ENCODE peak calls at places on chromosome 21, in nine cellular contexts. One of them, this sample, is unnamed.

GRCh38 chr21:45056505-45056904 is 17.9 kb upstream of the ADARB1 start:
- DNase-seq in aorta: no peak
- DNase-seq in stimulated activated CD4-positive, alpha-beta T cell treated with anti-CD3 and anti-CD28 coated beads, Interleukin-1b, Interleukin-23, amount 100 ng/mL, for 1 hour: no peak
- DNase-seq in EL: no peak
- DNase-seq in GM12891: no peak
- DNase-seq in Calu3: no peak
- DNase-seq in mucosa of gallbladder: no peak
- DNase-seq in omental fat pad: no peak
- DNase-seq in hepatic stellate cell: no peak
- DNase-seq in this sample: no peak

GRCh38 chr21:31115249-31115648 is 77.0 kb upstream of the KRTAP19-8 start:
- DNase-seq in stimulated activated CD4-positive, alpha-beta T cell treated with anti-CD3 and anti-CD28 coated beads, Interleukin-1b, Interleukin-23, amount 100 ng/mL, for 1 hour: no peak
- DNase-seq in GM12891: no peak
- DNase-seq in omental fat pad: no peak
- DNase-seq in hepatic stellate cell: no peak
- DNase-seq in mucosa of gallbladder: no peak
- DNase-seq in aorta: no peak
- DNase-seq in Calu3: no peak
- DNase-seq in EL: no peak
- DNase-seq in this sample: no peak

GRCh38 chr21:23131177-23131576 is 2133.0 kb downstream of the NCAM2 start:
- DNase-seq in hepatic stellate cell: no peak
- DNase-seq in omental fat pad: no peak
- DNase-seq in EL: no peak
- DNase-seq in GM12891: no peak
- DNase-seq in mucosa of gallbladder: no peak
- DNase-seq in aorta: no peak
- DNase-seq in Calu3: no peak
- DNase-seq in stimulated activated CD4-positive, alpha-beta T cell treated with anti-CD3 and anti-CD28 coated beads, Interleukin-1b, Interleukin-23, amount 100 ng/mL, for 1 hour: no peak
- DNase-seq in this sample: no peak

GRCh38 chr21:35024071-35024420 is 25.1 kb downstream of the RUNX1 start:
- DNase-seq in stimulated activated CD4-positive, alpha-beta T cell treated with anti-CD3 and anti-CD28 coated beads, Interleukin-1b, Interleukin-23, amount 100 ng/mL, for 1 hour: no peak
- DNase-seq in mucosa of gallbladder: no peak
- DNase-seq in hepatic stellate cell: no peak
- DNase-seq in omental fat pad: no peak
- DNase-seq in aorta: no peak
- DNase-seq in Calu3: no peak
- DNase-seq in GM12891: no peak
- DNase-seq in EL: no peak
- DNase-seq in this sample: no peak

GRCh38 chr21:27796106-27796505 is 829.2 kb upstream of the ADAMTS5 start:
- DNase-seq in mucosa of gallbladder: no peak
- DNase-seq in aorta: no peak
- DNase-seq in EL: no peak
- DNase-seq in omental fat pad: no peak
- DNase-seq in GM12891: no peak
- DNase-seq in stimulated activated CD4-positive, alpha-beta T cell treated with anti-CD3 and anti-CD28 coated beads, Interleukin-1b, Interleukin-23, amount 100 ng/mL, for 1 hour: no peak
- DNase-seq in hepatic stellate cell: no peak
- DNase-seq in Calu3: no peak
- DNase-seq in this sample: no peak

GRCh38 chr21:42463861-42464515 is 32.0 kb downstream of the RSPH1 start:
- DNase-seq in EL: peak; percentile 48
- DNase-seq in hepatic stellate cell: no peak
- DNase-seq in aorta: peak; percentile 63
- DNase-seq in GM12891: no peak
- DNase-seq in omental fat pad: no peak
- DNase-seq in mucosa of gallbladder: peak; percentile 55
- DNase-seq in stimulated activated CD4-positive, alpha-beta T cell treated with anti-CD3 and anti-CD28 coated beads, Interleukin-1b, Interleukin-23, amount 100 ng/mL, for 1 hour: peak; percentile 43
- DNase-seq in Calu3: peak; percentile 54
- DNase-seq in this sample: no peak

GRCh38 chr21:32329776-32330175 is 31.1 kb downstream of the MRAP start:
- DNase-seq in aorta: no peak
- DNase-seq in stimulated activated CD4-positive, alpha-beta T cell treated with anti-CD3 and anti-CD28 coated beads, Interleukin-1b, Interleukin-23, amount 100 ng/mL, for 1 hour: no peak
- DNase-seq in Calu3: no peak
- DNase-seq in hepatic stellate cell: peak; percentile 54
- DNase-seq in omental fat pad: no peak
- DNase-seq in EL: peak; percentile 57
- DNase-seq in GM12891: no peak
- DNase-seq in mucosa of gallbladder: no peak
- DNase-seq in this sample: no peak

GRCh38 chr21:18772404-18772803 is 368.8 kb upstream of the TMPRSS15 start:
- DNase-seq in mucosa of gallbladder: no peak
- DNase-seq in Calu3: no peak
- DNase-seq in GM12891: no peak
- DNase-seq in stimulated activated CD4-positive, alpha-beta T cell treated with anti-CD3 and anti-CD28 coated beads, Interleukin-1b, Interleukin-23, amount 100 ng/mL, for 1 hour: no peak
- DNase-seq in omental fat pad: no peak
- DNase-seq in hepatic stellate cell: no peak
- DNase-seq in EL: no peak
- DNase-seq in aorta: no peak
- DNase-seq in this sample: no peak

GRCh38 chr21:44920694-44921604 is at the start of gene ITGB2:
- DNase-seq in Calu3: no peak
- DNase-seq in GM12891: no peak
- DNase-seq in aorta: peak; percentile 81
- DNase-seq in omental fat pad: no peak
- DNase-seq in stimulated activated CD4-positive, alpha-beta T cell treated with anti-CD3 and anti-CD28 coated beads, Interleukin-1b, Interleukin-23, amount 100 ng/mL, for 1 hour: no peak
- DNase-seq in mucosa of gallbladder: no peak
- DNase-seq in hepatic stellate cell: no peak
- DNase-seq in EL: no peak
- DNase-seq in this sample: no peak

GRCh38 chr21:33478858-33479678 is 706 bp downstream of the TMEM50B start:
- DNase-seq in hepatic stellate cell: peak; percentile 53
- DNase-seq in EL: peak; percentile 42
- DNase-seq in GM12891: peak; percentile 52
- DNase-seq in stimulated activated CD4-positive, alpha-beta T cell treated with anti-CD3 and anti-CD28 coated beads, Interleukin-1b, Interleukin-23, amount 100 ng/mL, for 1 hour: peak; percentile 11
- DNase-seq in omental fat pad: no peak
- DNase-seq in mucosa of gallbladder: peak; percentile 26
- DNase-seq in Calu3: peak; percentile 23
- DNase-seq in aorta: peak; percentile 56
- DNase-seq in this sample: no peak

GRCh38 chr21:37797403-37797802 is 118.9 kb downstream of the KCNJ6 start:
- DNase-seq in omental fat pad: no peak
- DNase-seq in GM12891: no peak
- DNase-seq in aorta: no peak
- DNase-seq in hepatic stellate cell: no peak
- DNase-seq in EL: no peak
- DNase-seq in Calu3: no peak
- DNase-seq in stimulated activated CD4-positive, alpha-beta T cell treated with anti-CD3 and anti-CD28 coated beads, Interleukin-1b, Interleukin-23, amount 100 ng/mL, for 1 hour: no peak
- DNase-seq in mucosa of gallbladder: no peak
- DNase-seq in this sample: no peak

GRCh38 chr21:42229676-42230075 is 10.7 kb downstream of the ABCG1 start:
- DNase-seq in stimulated activated CD4-positive, alpha-beta T cell treated with anti-CD3 and anti-CD28 coated beads, Interleukin-1b, Interleukin-23, amount 100 ng/mL, for 1 hour: no peak
- DNase-seq in hepatic stellate cell: no peak
- DNase-seq in EL: no peak
- DNase-seq in Calu3: no peak
- DNase-seq in aorta: no peak
- DNase-seq in omental fat pad: no peak
- DNase-seq in GM12891: no peak
- DNase-seq in mucosa of gallbladder: no peak
- DNase-seq in this sample: no peak

GRCh38 chr21:44548922-44549321 is 2.4 kb downstream of the KRTAP10-2 start:
- DNase-seq in Calu3: no peak
- DNase-seq in mucosa of gallbladder: no peak
- DNase-seq in aorta: no peak
- DNase-seq in stimulated activated CD4-positive, alpha-beta T cell treated with anti-CD3 and anti-CD28 coated beads, Interleukin-1b, Interleukin-23, amount 100 ng/mL, for 1 hour: no peak
- DNase-seq in EL: no peak
- DNase-seq in omental fat pad: no peak
- DNase-seq in GM12891: no peak
- DNase-seq in hepatic stellate cell: no peak
- DNase-seq in this sample: no peak

GRCh38 chr21:14543983-14544382 is 2.1 kb downstream of the SAMSN1 start:
- DNase-seq in Calu3: no peak
- DNase-seq in omental fat pad: no peak
- DNase-seq in aorta: no peak
- DNase-seq in stimulated activated CD4-positive, alpha-beta T cell treated with anti-CD3 and anti-CD28 coated beads, Interleukin-1b, Interleukin-23, amount 100 ng/mL, for 1 hour: no peak
- DNase-seq in EL: no peak
- DNase-seq in GM12891: no peak
- DNase-seq in hepatic stellate cell: no peak
- DNase-seq in mucosa of gallbladder: no peak
- DNase-seq in this sample: no peak

GRCh38 chr21:28754127-28754611 is 238.5 kb downstream of the LTN1 start:
- DNase-seq in GM12891: no peak
- DNase-seq in stimulated activated CD4-positive, alpha-beta T cell treated with anti-CD3 and anti-CD28 coated beads, Interleukin-1b, Interleukin-23, amount 100 ng/mL, for 1 hour: no peak
- DNase-seq in hepatic stellate cell: peak; percentile 36
- DNase-seq in omental fat pad: no peak
- DNase-seq in Calu3: no peak
- DNase-seq in aorta: peak; percentile 65
- DNase-seq in EL: peak; percentile 92
- DNase-seq in mucosa of gallbladder: peak; percentile 44
- DNase-seq in this sample: no peak

GRCh38 chr21:34510148-34511142 is 1.6 kb downstream of the KCNE1 start:
- DNase-seq in aorta: peak; percentile 91
- DNase-seq in Calu3: peak; percentile 81
- DNase-seq in omental fat pad: no peak
- DNase-seq in mucosa of gallbladder: peak; percentile 67
- DNase-seq in stimulated activated CD4-positive, alpha-beta T cell treated with anti-CD3 and anti-CD28 coated beads, Interleukin-1b, Interleukin-23, amount 100 ng/mL, for 1 hour: peak; percentile 36
- DNase-seq in hepatic stellate cell: peak; percentile 78
- DNase-seq in EL: peak; percentile 70
- DNase-seq in GM12891: peak; percentile 68
- DNase-seq in this sample: no peak

GRCh38 chr21:41900401-41900800 is 21.3 kb upstream of the PRDM15 start:
- DNase-seq in mucosa of gallbladder: no peak
- DNase-seq in hepatic stellate cell: no peak
- DNase-seq in omental fat pad: no peak
- DNase-seq in EL: no peak
- DNase-seq in stimulated activated CD4-positive, alpha-beta T cell treated with anti-CD3 and anti-CD28 coated beads, Interleukin-1b, Interleukin-23, amount 100 ng/mL, for 1 hour: no peak
- DNase-seq in aorta: no peak
- DNase-seq in Calu3: no peak
- DNase-seq in GM12891: no peak
- DNase-seq in this sample: no peak

This sample was measured in GOT3.